ENCODE peak calls at places on chromosomes 13 and 19, in six cellular contexts. C is colonic mucosa, J is kidney, T is ascending aorta, K is tibial nerve, E is heart right ventricle. Q is an unnamed sample.

GRCh38 chr19:33277434-33277833 is 24.9 kb downstream of the CEBPA start:
- DNase-seq in C (no peak), T (no peak), E (no peak), J (peak), K (no peak), Q (no peak)

GRCh38 chr19:21084343-21084742 is 2.3 kb downstream of the ZNF714 start:
- DNase-seq in C (no peak), K (no peak), T (no peak), J (no peak), E (no peak), Q (no peak)

GRCh38 chr13:31442605-31443004 is 242.8 kb downstream of the B3GLCT start:
- DNase-seq in K (no peak), E (no peak), T (no peak), J (no peak), C (no peak), Q (no peak)

GRCh38 chr19:3098515-3099346 is 4.6 kb downstream of the GNA11 start:
- DNase-seq in C (peak), T (peak), K (no peak), E (peak), J (peak), Q (peak)

GRCh38 chr13:36975172-36975571 is 24.0 kb downstream of the ALG5 start:
- DNase-seq in T (no peak), J (no peak), E (no peak), C (no peak), K (no peak), Q (no peak)

GRCh38 chr13:23960566-23961156 is 63.4 kb upstream of the C1QTNF9B start:
- DNase-seq in E (no peak), K (no peak), T (no peak), C (no peak), J (no peak), Q (no peak)

GRCh38 chr19:45442408-45442926 is 18.8 kb upstream of the ERCC1 start:
- DNase-seq in K (no peak), T (no peak), E (no peak), J (no peak), C (no peak), Q (no peak)

GRCh38 chr19:47274891-47275865 is 493 bp downstream of the INAFM1 start:
- DNase-seq in C (no peak), T (peak), J (peak), E (peak), K (no peak), Q (peak)

GRCh38 chr13:37074703-37075102 is 15.2 kb upstream of the SUPT20H start:
- DNase-seq in K (no peak), T (no peak), E (no peak), J (no peak), C (no peak), Q (no peak)

GRCh38 chr13:38830442-38831045 is 143.7 kb downstream of the FREM2 start:
- DNase-seq in C (no peak), J (no peak), K (no peak), E (no peak), T (no peak), Q (no peak)

GRCh38 chr13:106143930-106144709 is 391.3 kb downstream of the EFNB2 start:
- DNase-seq in T (no peak), C (peak), J (no peak), K (no peak), E (no peak), Q (no peak)

GRCh38 chr13:97268772-97269171 is 46.6 kb downstream of the MBNL2 start:
- DNase-seq in K (no peak), J (no peak), T (no peak), E (no peak), C (no peak), Q (no peak)

GRCh38 chr13:94550030-94550738 is 45.8 kb downstream of the TGDS start:
- DNase-seq in E (no peak), T (no peak), K (no peak), C (no peak), J (no peak), Q (no peak)

GRCh38 chr13:48586591-48587103 is 53.8 kb upstream of the RCBTB2 start:
- DNase-seq in E (peak), J (no peak), K (no peak), C (no peak), T (no peak), Q (no peak)

GRCh38 chr13:59770451-59770850 is 393.3 kb downstream of the DIAPH3 start:
- DNase-seq in J (no peak), E (no peak), C (no peak), K (no peak), T (no peak), Q (no peak)

GRCh38 chr13:96011291-96011875 is 41.8 kb downstream of the UGGT2 start:
- DNase-seq in C (no peak), K (no peak), E (no peak), T (no peak), J (no peak), Q (no peak)

GRCh38 chr13:41401371-41401770 is 56.0 kb upstream of the RGCC start:
- DNase-seq in E (no peak), C (no peak), J (no peak), K (no peak), T (no peak), Q (no peak)

GRCh38 chr19:35300340-35300649 is 8.3 kb downstream of the MAG start:
- DNase-seq in T (no peak), K (no peak), J (no peak), E (no peak), C (no peak), Q (no peak)

GRCh38 chr19:3266792-3267469 is 42.5 kb downstream of the CELF5 start:
- DNase-seq in T (no peak), C (no peak), E (no peak), K (no peak), J (no peak), Q (no peak)

GRCh38 chr13:39105110-39105509 is 66.9 kb downstream of the NHLRC3 start:
- DNase-seq in K (no peak), C (peak), E (no peak), T (no peak), J (no peak), Q (no peak)

GRCh38 chr13:98386632-98387031 is 190.3 kb downstream of the STK24 start:
- DNase-seq in C (no peak), E (no peak), T (no peak), K (no peak), J (no peak), Q (no peak)

GRCh38 chr13:94780421-94780820 is 68.1 kb upstream of the SOX21 start:
- DNase-seq in K (no peak), J (no peak), C (no peak), E (no peak), T (no peak), Q (no peak)

GRCh38 chr19:31338069-31338767 is 11.0 kb downstream of the TSHZ3 start:
- DNase-seq in J (no peak), C (no peak), T (peak), E (peak), K (no peak), Q (no peak)

GRCh38 chr13:24075137-24075975 is 85.2 kb upstream of the SPATA13 start:
- DNase-seq in C (no peak), J (no peak), E (no peak), T (no peak), K (no peak), Q (no peak)

GRCh38 chr19:11984986-11985385 is 20.1 kb downstream of the ZNF763 start:
- DNase-seq in E (no peak), T (no peak), K (no peak), J (no peak), C (no peak), Q (no peak)

GRCh38 chr13:34172048-34172447 is 354.1 kb downstream of the RFC3 start:
- DNase-seq in E (no peak), C (no peak), T (no peak), J (no peak), K (no peak), Q (no peak)

GRCh38 chr13:57286511-57287098 is 119.6 kb downstream of the PRR20E start:
- DNase-seq in E (no peak), K (no peak), T (no peak), C (no peak), J (peak), Q (no peak)

GRCh38 chr19:10928563-10929401 is at the start of the genes TIMM29 and YIPF2:
- DNase-seq in T (peak), C (peak), J (peak), E (peak), K (peak), Q (peak)

GRCh38 chr19:1471514-1472107 is 7.4 kb downstream of the C19orf25 start:
- DNase-seq in K (no peak), J (peak), C (no peak), E (no peak), T (no peak), Q (no peak)

GRCh38 chr13:40344270-40345148 is 321.9 kb downstream of the FOXO1 start:
- DNase-seq in J (no peak), E (no peak), T (no peak), K (no peak), C (no peak), Q (no peak)

GRCh38 chr19:45613926-45614725 is 12.1 kb upstream of the GPR4 start:
- DNase-seq in C (peak), E (no peak), K (no peak), J (no peak), T (no peak), Q (no peak)

GRCh38 chr13:42971670-42972355 is 20.2 kb downstream of the EPSTI1 start:
- DNase-seq in T (no peak), J (no peak), E (no peak), K (no peak), C (no peak), Q (no peak)

GRCh38 chr13:31930901-31931522 is 100.6 kb upstream of the FRY start:
- DNase-seq in K (no peak), J (no peak), T (no peak), C (no peak), E (no peak), Q (no peak)

GRCh38 chr19:50159078-50159477 is 4.0 kb downstream of the IZUMO2 start:
- DNase-seq in J (no peak), K (no peak), C (no peak), T (no peak), E (no peak), Q (no peak)
- H3K27ac ChIP-seq in J (no peak), K (no peak), C (no peak), T (no peak), E (no peak), Q (no peak)

GRCh38 chr19:18196511-18196845 is 3.5 kb downstream of the MPV17L2 start:
- DNase-seq in E (no peak), C (no peak), K (no peak), T (no peak), J (no peak), Q (no peak)

GRCh38 chr19:18193388-18194207 is 580 bp downstream of the MPV17L2 start:
- DNase-seq in T (no peak), J (no peak), K (no peak), C (peak), E (no peak), Q (peak)

GRCh38 chr19:18194208-18194530 is 1.2 kb downstream of the MPV17L2 start:
- DNase-seq in E (no peak), T (no peak), C (no peak), K (no peak), J (no peak), Q (no peak)

GRCh38 chr19:18192673-18193387 is at the start of gene MPV17L2:
- DNase-seq in C (peak), E (peak), J (peak), K (peak), T (peak), Q (peak)

DNA sequence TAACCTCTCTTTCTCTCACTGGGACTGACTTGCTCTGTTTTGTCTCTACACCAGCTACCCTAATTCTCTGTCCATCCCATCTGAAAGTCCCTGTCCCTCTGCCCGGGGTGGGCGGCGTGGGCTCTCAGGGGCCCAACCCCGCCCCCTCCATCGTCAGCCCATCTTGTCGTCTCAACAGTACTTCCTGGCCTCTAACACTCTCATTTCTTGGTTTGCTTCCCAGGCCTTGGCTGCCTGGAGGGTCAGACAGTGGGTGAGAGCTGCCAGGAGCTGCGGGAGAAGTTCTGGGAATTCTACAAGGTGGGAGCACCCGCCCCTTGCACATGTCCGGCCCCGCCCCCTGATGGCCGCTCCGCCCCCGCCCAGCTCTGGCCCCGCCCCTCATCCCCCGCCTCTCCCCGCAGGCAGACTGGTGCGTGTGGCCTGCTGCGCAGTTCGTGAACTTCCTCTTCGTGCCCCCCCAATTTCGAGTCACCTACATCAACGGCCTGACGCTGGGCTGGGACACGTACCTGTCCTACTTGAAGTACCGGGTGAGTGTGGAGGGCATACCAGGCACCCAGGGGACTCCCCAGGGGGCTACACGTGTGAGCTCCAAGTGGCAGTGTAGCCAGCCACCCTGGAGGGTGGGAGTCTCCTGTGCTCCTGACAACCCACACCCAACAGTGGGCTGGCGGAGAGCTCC is 1.7 kb downstream of the MPV17L2 start:
- DNase-seq in E (no peak), C (peak), J (no peak), T (no peak), K (no peak), Q (no peak)
- H3K4me3 ChIP-seq in E (no peak), C (peak), J (peak), T (peak), K (no peak), Q (peak)

GRCh38 chr13:61084983-61085382 is 330.7 kb downstream of the PCDH20 start:
- DNase-seq in C (no peak), T (no peak), J (no peak), E (no peak), K (no peak), Q (no peak)

DNA sequence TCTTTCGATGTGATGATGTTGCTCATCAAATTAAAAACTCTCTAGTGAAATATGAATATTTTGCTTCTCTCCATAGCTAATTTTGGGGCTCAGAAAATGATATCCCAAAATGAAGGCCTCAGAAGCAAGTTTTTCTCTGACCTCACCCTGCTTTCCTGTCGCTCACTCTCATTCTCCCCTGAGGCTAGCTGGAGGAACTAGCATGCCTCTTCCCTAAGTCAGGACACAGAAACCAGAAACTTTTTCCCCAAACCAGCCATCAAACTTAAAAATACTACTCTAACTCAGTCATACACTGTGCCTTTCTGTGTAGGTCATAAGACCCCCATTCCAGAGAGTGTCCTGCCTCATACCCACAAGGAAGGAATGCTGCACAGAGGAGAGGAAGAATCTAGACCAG is 329.6 kb downstream of the PCDH20 start:
- DNase-seq in T (no peak), J (no peak), E (no peak), K (no peak), C (no peak), Q (no peak)
- H3K27ac ChIP-seq in T (no peak), J (no peak), E (no peak), K (no peak), C (no peak), Q (no peak)

DNA sequence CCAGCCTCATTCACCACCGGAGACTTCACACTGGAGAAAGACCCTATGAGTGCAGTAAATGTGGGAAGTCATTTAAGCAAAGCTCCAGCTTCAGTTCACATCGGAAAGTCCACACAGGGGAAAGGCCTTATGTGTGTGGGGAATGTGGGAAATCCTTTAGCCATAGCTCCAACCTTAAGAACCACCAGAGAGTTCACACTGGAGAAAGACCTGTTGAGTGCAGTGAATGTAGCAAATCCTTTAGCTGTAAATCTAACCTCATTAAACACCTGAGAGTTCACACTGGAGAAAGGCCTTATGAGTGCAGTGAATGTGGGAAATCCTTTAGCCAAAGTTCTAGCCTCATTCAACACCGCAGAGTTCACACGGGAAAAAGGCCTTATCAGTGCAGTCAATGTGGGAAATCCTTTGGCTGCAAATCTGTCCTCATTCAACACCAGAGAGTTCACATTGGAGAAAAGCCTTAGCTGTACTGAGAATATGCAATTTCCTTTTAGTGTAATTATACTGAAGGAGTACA is 8.8 kb downstream of the ZNF211 start:
- DNase-seq in E (no peak), K (no peak), C (no peak), T (no peak), J (no peak), Q (no peak)
- H3K4me3 ChIP-seq in E (no peak), K (no peak), C (no peak), T (no peak), J (peak), Q (peak)

GRCh38 chr13:113534236-113534860 is 43.8 kb upstream of the DCUN1D2 start:
- DNase-seq in K (no peak), T (peak), E (no peak), C (no peak), J (no peak), Q (no peak)

GRCh38 chr13:113531041-113531873 is 40.7 kb upstream of the DCUN1D2 start:
- DNase-seq in K (no peak), J (peak), T (peak), C (no peak), E (no peak), Q (no peak)

GRCh38 chr13:113532156-113532806 is 41.8 kb upstream of the DCUN1D2 start:
- DNase-seq in K (no peak), T (peak), J (peak), E (no peak), C (no peak), Q (no peak)

GRCh38 chr13:113535381-113535781 is 44.9 kb upstream of the DCUN1D2 start:
- DNase-seq in E (no peak), K (no peak), C (peak), J (peak), T (no peak), Q (no peak)

DNA sequence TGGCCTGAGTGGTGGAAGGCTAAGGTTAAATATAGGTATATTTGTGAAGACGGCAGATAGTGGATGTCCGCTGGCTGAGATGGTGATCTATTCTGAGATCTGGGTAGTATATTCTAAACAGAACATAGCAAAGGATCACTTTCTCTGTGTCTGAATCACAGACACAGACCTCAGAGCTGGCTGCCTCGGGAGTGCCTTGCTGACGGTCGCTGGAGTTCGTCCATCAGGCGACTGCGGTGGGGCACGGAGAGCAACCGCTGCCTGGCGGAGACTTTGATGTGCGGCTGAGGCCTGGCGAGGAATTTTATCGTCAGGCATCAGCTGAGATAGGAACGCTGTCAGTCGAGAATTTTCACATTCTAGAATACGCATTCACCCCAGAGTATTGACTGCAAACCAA is 42.9 kb upstream of the DCUN1D2 start:
- DNase-seq in J (peak), K (no peak), C (no peak), T (no peak), E (no peak), Q (no peak)
- H3K27ac ChIP-seq in J (no peak), K (no peak), C (no peak), T (peak), E (no peak), Q (no peak)

DNA sequence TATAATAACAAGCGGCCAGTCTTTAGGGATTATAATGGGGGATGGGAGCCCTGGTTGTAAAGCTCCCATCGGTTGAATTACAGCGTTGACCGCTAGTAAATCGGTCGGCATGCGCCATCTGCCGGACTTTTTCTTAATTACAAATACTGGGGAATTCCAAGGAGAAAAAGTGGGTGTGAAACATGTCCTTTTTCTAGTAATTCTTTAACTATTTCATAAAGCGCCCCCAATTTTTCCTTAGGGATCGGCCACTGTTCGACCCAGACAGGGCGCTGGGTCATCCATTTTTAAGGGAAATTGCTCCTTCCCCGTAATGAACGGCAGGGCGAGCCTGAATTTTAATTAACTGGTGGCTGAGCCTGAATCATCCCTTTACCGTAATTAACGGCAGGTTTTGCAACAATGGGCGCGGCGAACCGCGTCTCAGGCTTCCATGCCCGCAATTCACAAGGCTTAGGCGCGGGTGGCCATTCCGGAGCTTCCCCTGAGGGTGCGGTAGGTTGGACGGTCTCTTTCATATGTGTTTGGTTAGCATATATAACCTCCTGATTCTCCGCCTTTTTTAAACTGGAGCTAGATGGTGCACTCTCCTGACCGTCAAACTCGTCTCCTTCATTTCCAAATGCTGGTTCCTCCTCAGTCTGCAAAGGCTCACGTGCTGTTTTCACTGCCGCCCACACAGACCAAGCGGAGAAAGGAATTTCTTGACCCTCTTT is 30.2 kb upstream of the EVI5L start:
- DNase-seq in T (peak), J (peak), C (peak), K (peak), E (peak), Q (no peak)
- H3K4me3 ChIP-seq in T (no peak), J (no peak), C (no peak), K (no peak), E (no peak), Q (peak)

Q was measured in coronary artery.